ENCODE peak calls at places on chromosomes 5 and 9, in eight cellular contexts. Y, A, V, G, Q, O, I and W are unnamed samples.

GRCh38 chr5:8213701-8214240 is 344.8 kb downstream of the MTRR start:
- DNase-seq in Y (no peak), A (no peak), V (no peak), G (no peak), Q (no peak), O (no peak), I (no peak), W (no peak)

GRCh38 chr5:104952876-104953275 is 1390.3 kb upstream of the NUDT12 start:
- DNase-seq in Y (no peak), A (no peak), V (no peak), G (no peak), Q (no peak), O (no peak), I (no peak), W (no peak)

GRCh38 chr9:127175319-127175715 is 52.9 kb upstream of the ANGPTL2 start:
- DNase-seq in Y (no peak), A (no peak), V (no peak), G (no peak), Q (no peak), O (no peak), I (no peak), W (no peak)

GRCh38 chr5:136202800-136203199 is 9.8 kb upstream of the SMIM32 start:
- DNase-seq in Y (no peak), A (no peak), V (no peak), G (no peak), Q (no peak), O (no peak), I (no peak), W (no peak)

GRCh38 chr5:31770157-31770556 is 131.2 kb downstream of the PDZD2 start:
- DNase-seq in Y (no peak), A (no peak), V (no peak), G (no peak), Q (no peak), O (no peak), I (no peak), W (no peak)

GRCh38 chr9:125970340-125970739 is 223.2 kb downstream of the PBX3 start:
- DNase-seq in Y (no peak), A (no peak), V (no peak), G (no peak), Q (no peak), O (no peak), I (no peak), W (no peak)

GRCh38 chr5:102670224-102670836 is 84.8 kb upstream of the PAM start:
- DNase-seq in Y (no peak), A (no peak), V (peak; percentile 36), G (peak; percentile 8), Q (peak; percentile 65), O (no peak), I (peak; percentile 6), W (no peak)

GRCh38 chr9:38412751-38413150 is 11.5 kb downstream of the IGFBPL1 start:
- DNase-seq in Y (no peak), A (no peak), V (no peak), G (no peak), Q (no peak), O (no peak), I (no peak), W (no peak)

GRCh38 chr9:71353723-71354122 is 232.3 kb upstream of the TRPM3 start:
- DNase-seq in Y (no peak), A (no peak), V (peak; percentile 23), G (no peak), Q (no peak), O (no peak), I (no peak), W (no peak)

GRCh38 chr5:96931605-96932004 is 4.3 kb upstream of the LNPEP start:
- DNase-seq in Y (no peak), A (no peak), V (no peak), G (no peak), Q (no peak), O (no peak), I (no peak), W (no peak)

GRCh38 chr5:43320846-43321245 is 7.6 kb upstream of the HMGCS1 start:
- DNase-seq in Y (no peak), A (no peak), V (no peak), G (no peak), Q (no peak), O (no peak), I (no peak), W (no peak)

GRCh38 chr9:115263731-115264130 is 145.8 kb upstream of the TNC start:
- DNase-seq in Y (no peak), A (no peak), V (peak; percentile 75), G (no peak), Q (no peak), O (no peak), I (no peak), W (no peak)

GRCh38 chr5:122720347-122720746 is 54.5 kb upstream of the SNX2 start:
- DNase-seq in Y (no peak), A (no peak), V (no peak), G (no peak), Q (no peak), O (no peak), I (no peak), W (no peak)

GRCh38 chr5:6827815-6828214 is 114.6 kb downstream of the TENT4A start:
- DNase-seq in Y (peak; percentile 42), A (no peak), V (no peak), G (peak; percentile 46), Q (no peak), O (no peak), I (no peak), W (no peak)

GRCh38 chr5:53819482-53819881 is 259.0 kb downstream of the NDUFS4 start:
- DNase-seq in Y (no peak), A (no peak), V (no peak), G (no peak), Q (no peak), O (no peak), I (no peak), W (no peak)

GRCh38 chr9:16705121-16705604 is 165.3 kb downstream of the BNC2 start:
- DNase-seq in Y (no peak), A (peak; percentile 88), V (peak; percentile 100), G (no peak), Q (peak; percentile 50), O (peak; percentile 66), I (peak; percentile 86), W (peak; percentile 96)